ENCODE peak calls at places on chromosomes 5 and 9, in ten cellular contexts. One of them, this sample, is unnamed.
A peak's percentile ranks its signal among the peaks of the same experiment; 100 is the strongest.

GRCh38 chr9:105187781-105188180 is 56.7 kb upstream of the SLC44A1 start:
- DNase-seq in esophagus muscularis mucosa: no peak
- DNase-seq in breast epithelium: no peak
- DNase-seq in GM23338: no peak
- DNase-seq in spleen: no peak
- DNase-seq in K562: no peak
- DNase-seq in transverse colon: no peak
- DNase-seq in endothelial cell of umbilical vein: peak; percentile 81
- DNase-seq in SK-N-SH: no peak
- DNase-seq in sigmoid colon: no peak
- DNase-seq in this sample: no peak

GRCh38 chr9:34655394-34655793 is 3.4 kb downstream of the IL11RA start:
- DNase-seq in esophagus muscularis mucosa: no peak
- DNase-seq in breast epithelium: no peak
- DNase-seq in GM23338: no peak
- DNase-seq in spleen: no peak
- DNase-seq in K562: no peak
- DNase-seq in transverse colon: no peak
- DNase-seq in endothelial cell of umbilical vein: no peak
- DNase-seq in SK-N-SH: no peak
- DNase-seq in sigmoid colon: no peak
- DNase-seq in this sample: no peak

GRCh38 chr9:105259731-105260612 is 15.5 kb downstream of the SLC44A1 start:
- DNase-seq in esophagus muscularis mucosa: no peak
- DNase-seq in breast epithelium: no peak
- DNase-seq in GM23338: no peak
- DNase-seq in spleen: no peak
- DNase-seq in K562: no peak
- DNase-seq in transverse colon: no peak
- DNase-seq in endothelial cell of umbilical vein: no peak
- DNase-seq in SK-N-SH: no peak
- DNase-seq in sigmoid colon: no peak
- DNase-seq in this sample: no peak

GRCh38 chr9:114513050-114513951 is 8.0 kb upstream of the WHRN start:
- DNase-seq in esophagus muscularis mucosa: no peak
- DNase-seq in breast epithelium: no peak
- DNase-seq in GM23338: no peak
- DNase-seq in spleen: no peak
- DNase-seq in K562: no peak
- DNase-seq in transverse colon: peak; percentile 29
- DNase-seq in endothelial cell of umbilical vein: peak; percentile 20
- DNase-seq in SK-N-SH: no peak
- DNase-seq in sigmoid colon: no peak
- DNase-seq in this sample: no peak

GRCh38 chr5:13816126-13816525 is 128.4 kb downstream of the DNAH5 start:
- DNase-seq in esophagus muscularis mucosa: no peak
- DNase-seq in breast epithelium: no peak
- DNase-seq in GM23338: no peak
- DNase-seq in spleen: no peak
- DNase-seq in K562: no peak
- DNase-seq in transverse colon: no peak
- DNase-seq in endothelial cell of umbilical vein: no peak
- DNase-seq in SK-N-SH: no peak
- DNase-seq in sigmoid colon: no peak
- DNase-seq in this sample: no peak

GRCh38 chr5:10567781-10568321 is 4.0 kb downstream of the ANKRD33B start:
- DNase-seq in esophagus muscularis mucosa: no peak
- DNase-seq in breast epithelium: no peak
- DNase-seq in GM23338: no peak
- DNase-seq in spleen: no peak
- DNase-seq in K562: peak; percentile 6
- DNase-seq in transverse colon: no peak
- DNase-seq in endothelial cell of umbilical vein: no peak
- DNase-seq in SK-N-SH: no peak
- DNase-seq in sigmoid colon: peak; percentile 49
- DNase-seq in this sample: no peak

GRCh38 chr5:109917154-109917546 is 227.4 kb downstream of the MAN2A1 start:
- DNase-seq in esophagus muscularis mucosa: no peak
- DNase-seq in breast epithelium: no peak
- DNase-seq in GM23338: no peak
- DNase-seq in spleen: no peak
- DNase-seq in K562: no peak
- DNase-seq in transverse colon: no peak
- DNase-seq in endothelial cell of umbilical vein: no peak
- DNase-seq in SK-N-SH: no peak
- DNase-seq in sigmoid colon: no peak
- DNase-seq in this sample: no peak

GRCh38 chr5:133825631-133826289 is 142.7 kb downstream of the C5orf15 start:
- DNase-seq in esophagus muscularis mucosa: no peak
- DNase-seq in breast epithelium: no peak
- DNase-seq in GM23338: no peak
- DNase-seq in spleen: peak; percentile 78
- DNase-seq in K562: no peak
- DNase-seq in transverse colon: no peak
- DNase-seq in endothelial cell of umbilical vein: no peak
- DNase-seq in SK-N-SH: peak; percentile 68
- DNase-seq in sigmoid colon: no peak
- DNase-seq in this sample: no peak

GRCh38 chr5:61100425-61100824 is 61.8 kb downstream of the SMIM15 start:
- DNase-seq in esophagus muscularis mucosa: no peak
- DNase-seq in breast epithelium: no peak
- DNase-seq in GM23338: no peak
- DNase-seq in spleen: no peak
- DNase-seq in K562: no peak
- DNase-seq in transverse colon: no peak
- DNase-seq in endothelial cell of umbilical vein: peak; percentile 94
- DNase-seq in SK-N-SH: no peak
- DNase-seq in sigmoid colon: no peak
- DNase-seq in this sample: no peak

GRCh38 chr5:12133520-12133919 is 229.3 kb upstream of the CTNND2 start:
- DNase-seq in esophagus muscularis mucosa: no peak
- DNase-seq in breast epithelium: no peak
- DNase-seq in GM23338: no peak
- DNase-seq in spleen: no peak
- DNase-seq in K562: no peak
- DNase-seq in transverse colon: no peak
- DNase-seq in endothelial cell of umbilical vein: no peak
- DNase-seq in SK-N-SH: no peak
- DNase-seq in sigmoid colon: no peak
- DNase-seq in this sample: no peak

GRCh38 chr9:72145093-72145492 is 4.1 kb upstream of the GDA start:
- DNase-seq in esophagus muscularis mucosa: no peak
- DNase-seq in breast epithelium: no peak
- DNase-seq in GM23338: no peak
- DNase-seq in spleen: no peak
- DNase-seq in K562: no peak
- DNase-seq in transverse colon: no peak
- DNase-seq in endothelial cell of umbilical vein: no peak
- DNase-seq in SK-N-SH: no peak
- DNase-seq in sigmoid colon: no peak
- DNase-seq in this sample: no peak

GRCh38 chr5:179820483-179821297 is at the start of gene SQSTM1:
- DNase-seq in esophagus muscularis mucosa: peak; percentile 93
- DNase-seq in breast epithelium: peak; percentile 75
- DNase-seq in GM23338: peak; percentile 80
- DNase-seq in spleen: peak; percentile 97
- DNase-seq in K562: peak; percentile 92
- DNase-seq in transverse colon: peak; percentile 88
- DNase-seq in endothelial cell of umbilical vein: peak; percentile 80
- DNase-seq in SK-N-SH: peak; percentile 95
- DNase-seq in sigmoid colon: peak; percentile 91
- DNase-seq in this sample: peak; percentile 74

GRCh38 chr5:171122372-171122771 is 186.7 kb upstream of the TLX3 start:
- DNase-seq in esophagus muscularis mucosa: no peak
- DNase-seq in breast epithelium: no peak
- DNase-seq in GM23338: no peak
- DNase-seq in spleen: no peak
- DNase-seq in K562: no peak
- DNase-seq in transverse colon: no peak
- DNase-seq in endothelial cell of umbilical vein: peak; percentile 24
- DNase-seq in SK-N-SH: peak; percentile 25
- DNase-seq in sigmoid colon: no peak
- DNase-seq in this sample: no peak

GRCh38 chr9:73143606-73144328 is 7.9 kb upstream of the ANXA1 start:
- DNase-seq in esophagus muscularis mucosa: no peak
- DNase-seq in breast epithelium: no peak
- DNase-seq in GM23338: no peak
- DNase-seq in spleen: no peak
- DNase-seq in K562: peak; percentile 51
- DNase-seq in transverse colon: no peak
- DNase-seq in endothelial cell of umbilical vein: peak; percentile 70
- DNase-seq in SK-N-SH: no peak
- DNase-seq in sigmoid colon: no peak
- DNase-seq in this sample: no peak

GRCh38 chr5:124660229-124661093 is 86.0 kb downstream of the ZNF608 start:
- DNase-seq in esophagus muscularis mucosa: peak; percentile 70
- DNase-seq in breast epithelium: peak; percentile 84
- DNase-seq in GM23338: peak; percentile 83
- DNase-seq in spleen: no peak
- DNase-seq in K562: no peak
- DNase-seq in transverse colon: no peak
- DNase-seq in endothelial cell of umbilical vein: no peak
- DNase-seq in SK-N-SH: no peak
- DNase-seq in sigmoid colon: no peak
- DNase-seq in this sample: no peak

GRCh38 chr5:120678279-120678678 is 214.2 kb downstream of the PRR16 start:
- DNase-seq in esophagus muscularis mucosa: no peak
- DNase-seq in breast epithelium: no peak
- DNase-seq in GM23338: no peak
- DNase-seq in spleen: no peak
- DNase-seq in K562: no peak
- DNase-seq in transverse colon: no peak
- DNase-seq in endothelial cell of umbilical vein: no peak
- DNase-seq in SK-N-SH: no peak
- DNase-seq in sigmoid colon: no peak
- DNase-seq in this sample: no peak

GRCh38 chr5:1464511-1464910 is 19.3 kb upstream of the SLC6A3 start:
- DNase-seq in esophagus muscularis mucosa: no peak
- DNase-seq in breast epithelium: no peak
- DNase-seq in GM23338: no peak
- DNase-seq in spleen: no peak
- DNase-seq in K562: no peak
- DNase-seq in transverse colon: no peak
- DNase-seq in endothelial cell of umbilical vein: no peak
- DNase-seq in SK-N-SH: no peak
- DNase-seq in sigmoid colon: no peak
- DNase-seq in this sample: no peak

GRCh38 chr9:91017245-91017644 is 215.6 kb downstream of the SYK start:
- DNase-seq in esophagus muscularis mucosa: peak; percentile 72
- DNase-seq in breast epithelium: no peak
- DNase-seq in GM23338: no peak
- DNase-seq in spleen: no peak
- DNase-seq in K562: no peak
- DNase-seq in transverse colon: no peak
- DNase-seq in endothelial cell of umbilical vein: no peak
- DNase-seq in SK-N-SH: no peak
- DNase-seq in sigmoid colon: no peak
- DNase-seq in this sample: no peak

GRCh38 chr9:10265102-10265708 is 347.6 kb downstream of the PTPRD start:
- DNase-seq in esophagus muscularis mucosa: no peak
- DNase-seq in breast epithelium: no peak
- DNase-seq in GM23338: no peak
- DNase-seq in spleen: no peak
- DNase-seq in K562: no peak
- DNase-seq in transverse colon: no peak
- DNase-seq in endothelial cell of umbilical vein: peak; percentile 99
- DNase-seq in SK-N-SH: no peak
- DNase-seq in sigmoid colon: no peak
- DNase-seq in this sample: no peak

GRCh38 chr9:135926402-135927194 is 19.3 kb upstream of the CAMSAP1 start:
- DNase-seq in esophagus muscularis mucosa: no peak
- DNase-seq in breast epithelium: peak; percentile 73
- DNase-seq in GM23338: no peak
- DNase-seq in spleen: peak; percentile 83
- DNase-seq in K562: no peak
- DNase-seq in transverse colon: no peak
- DNase-seq in endothelial cell of umbilical vein: peak; percentile 51
- DNase-seq in SK-N-SH: no peak
- DNase-seq in sigmoid colon: no peak
- DNase-seq in this sample: no peak
- TF ChIP-seq POLR2AphosphoS5 in esophagus muscularis mucosa: no peak
- TF ChIP-seq POLR2AphosphoS5 in breast epithelium: peak; percentile 40
- TF ChIP-seq POLR2AphosphoS5 in GM23338: no peak
- TF ChIP-seq POLR2AphosphoS5 in spleen: peak; percentile 58
- TF ChIP-seq POLR2AphosphoS5 in K562: no peak
- TF ChIP-seq POLR2AphosphoS5 in transverse colon: no peak
- TF ChIP-seq POLR2AphosphoS5 in endothelial cell of umbilical vein: no peak
- TF ChIP-seq POLR2AphosphoS5 in SK-N-SH: no peak
- TF ChIP-seq POLR2AphosphoS5 in sigmoid colon: no peak
- TF ChIP-seq POLR2AphosphoS5 in this sample: no peak

DNA sequence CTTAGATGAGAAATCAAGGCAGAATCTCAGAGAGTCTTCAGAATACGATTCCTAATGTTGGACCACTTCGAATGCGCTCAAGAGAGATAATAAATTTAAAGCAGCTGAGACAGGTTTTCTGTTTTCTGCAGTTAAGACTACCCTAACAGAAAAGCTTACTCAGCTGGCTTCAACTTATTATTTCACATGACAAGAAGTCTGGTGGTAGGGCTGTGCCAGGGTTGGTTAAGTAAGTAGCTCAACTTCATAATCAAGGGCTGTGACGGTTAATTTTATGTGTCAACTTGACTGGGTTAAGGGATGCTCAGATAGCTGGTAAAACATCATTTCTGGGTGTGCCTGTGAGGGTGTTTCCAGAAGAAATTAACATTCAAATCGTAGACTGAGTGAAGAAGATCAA is 3.8 kb downstream of the GPR150 start:
- DNase-seq in esophagus muscularis mucosa: no peak
- DNase-seq in breast epithelium: no peak
- DNase-seq in GM23338: no peak
- DNase-seq in spleen: no peak
- DNase-seq in K562: no peak
- DNase-seq in transverse colon: no peak
- DNase-seq in endothelial cell of umbilical vein: no peak
- DNase-seq in SK-N-SH: no peak
- DNase-seq in sigmoid colon: no peak
- DNase-seq in this sample: no peak
- H3K4me3 ChIP-seq in esophagus muscularis mucosa: no peak overlapping the region
- H3K4me3 ChIP-seq in breast epithelium: no peak overlapping the region
- H3K4me3 ChIP-seq in GM23338: no peak overlapping the region
- H3K4me3 ChIP-seq in spleen: no peak overlapping the region
- H3K4me3 ChIP-seq in K562: no peak overlapping the region
- H3K4me3 ChIP-seq in transverse colon: no peak overlapping the region
- H3K4me3 ChIP-seq in endothelial cell of umbilical vein: no peak overlapping the region
- H3K4me3 ChIP-seq in SK-N-SH: no peak overlapping the region
- H3K4me3 ChIP-seq in sigmoid colon: no peak overlapping the region
- H3K4me3 ChIP-seq in this sample: no peak overlapping the region

GRCh38 chr5:139696894-139697658 is 48.9 kb downstream of the CXXC5 start:
- DNase-seq in esophagus muscularis mucosa: peak; percentile 94
- DNase-seq in breast epithelium: peak; percentile 57
- DNase-seq in GM23338: peak; percentile 87
- DNase-seq in spleen: peak; percentile 86
- DNase-seq in K562: peak; percentile 93
- DNase-seq in transverse colon: peak; percentile 59
- DNase-seq in endothelial cell of umbilical vein: peak; percentile 55
- DNase-seq in SK-N-SH: peak; percentile 82
- DNase-seq in sigmoid colon: peak; percentile 91
- DNase-seq in this sample: peak; percentile 55
- H3K4me1 ChIP-seq in esophagus muscularis mucosa: peaks cover 53% of the 10 kb centered on the region
- H3K4me1 ChIP-seq in breast epithelium: no peaks in the 10 kb centered on the region
- H3K4me1 ChIP-seq in GM23338: peaks cover 51% of the 10 kb centered on the region
- H3K4me1 ChIP-seq in spleen: peaks cover 47% of the 10 kb centered on the region
- H3K4me1 ChIP-seq in K562: peaks cover 58% of the 10 kb centered on the region
- H3K4me1 ChIP-seq in transverse colon: peaks cover 25% of the 10 kb centered on the region
- H3K4me1 ChIP-seq in endothelial cell of umbilical vein: peaks cover 6% of the 10 kb centered on the region
- H3K4me1 ChIP-seq in SK-N-SH: peaks cover 41% of the 10 kb centered on the region
- H3K4me1 ChIP-seq in sigmoid colon: no peaks in the 10 kb centered on the region
- H3K4me1 ChIP-seq in this sample: peaks cover 16% of the 10 kb centered on the region

GRCh38 chr5:6543346-6543730 is 89.5 kb downstream of the NSUN2 start:
- DNase-seq in esophagus muscularis mucosa: peak; percentile 57
- DNase-seq in breast epithelium: no peak
- DNase-seq in GM23338: no peak
- DNase-seq in spleen: no peak
- DNase-seq in K562: no peak
- DNase-seq in transverse colon: no peak
- DNase-seq in endothelial cell of umbilical vein: no peak
- DNase-seq in SK-N-SH: no peak
- DNase-seq in sigmoid colon: no peak
- DNase-seq in this sample: no peak
- TF ChIP-seq POLR2AphosphoS5 in esophagus muscularis mucosa: no peak
- TF ChIP-seq POLR2AphosphoS5 in breast epithelium: no peak
- TF ChIP-seq POLR2AphosphoS5 in GM23338: no peak
- TF ChIP-seq POLR2AphosphoS5 in spleen: no peak
- TF ChIP-seq POLR2AphosphoS5 in K562: no peak
- TF ChIP-seq POLR2AphosphoS5 in transverse colon: no peak
- TF ChIP-seq POLR2AphosphoS5 in endothelial cell of umbilical vein: no peak
- TF ChIP-seq POLR2AphosphoS5 in SK-N-SH: no peak
- TF ChIP-seq POLR2AphosphoS5 in sigmoid colon: no peak
- TF ChIP-seq POLR2AphosphoS5 in this sample: no peak

This sample was measured in prostate gland.